ENCODE peak calls at places on chromosomes 16 and 17, in seven cellular contexts. One of them, this sample, is unnamed.

GRCh38 chr16:57061084-57061905 is 31.1 kb upstream of the CPNE2 start:
- DNase-seq in breast epithelium: no peak
- DNase-seq in esophagus squamous epithelium: no peak
- DNase-seq in testis: peak
- DNase-seq in HepG2: peak
- DNase-seq in ovary: peak
- DNase-seq in heart left ventricle: peak
- DNase-seq in this sample: no peak

GRCh38 chr17:65774787-65775186 is 213.3 kb upstream of the AXIN2 start:
- DNase-seq in HepG2: no peak
- DNase-seq in breast epithelium: no peak
- DNase-seq in esophagus squamous epithelium: no peak
- DNase-seq in testis: no peak
- DNase-seq in heart left ventricle: no peak
- DNase-seq in ovary: no peak
- DNase-seq in this sample: no peak

GRCh38 chr17:59139939-59140338 is 15.0 kb downstream of the SKA2 start:
- DNase-seq in heart left ventricle: no peak
- DNase-seq in breast epithelium: no peak
- DNase-seq in esophagus squamous epithelium: no peak
- DNase-seq in testis: no peak
- DNase-seq in HepG2: no peak
- DNase-seq in ovary: no peak
- DNase-seq in this sample: no peak

GRCh38 chr16:59593256-59593655 is 859.1 kb upstream of the GOT2 start:
- DNase-seq in esophagus squamous epithelium: no peak
- DNase-seq in HepG2: no peak
- DNase-seq in heart left ventricle: no peak
- DNase-seq in testis: no peak
- DNase-seq in breast epithelium: no peak
- DNase-seq in ovary: no peak
- DNase-seq in this sample: no peak

GRCh38 chr17:47987240-47987835 is 16.4 kb downstream of the CDK5RAP3 start:
- DNase-seq in heart left ventricle: no peak
- DNase-seq in esophagus squamous epithelium: no peak
- DNase-seq in testis: no peak
- DNase-seq in breast epithelium: no peak
- DNase-seq in HepG2: no peak
- DNase-seq in ovary: no peak
- DNase-seq in this sample: no peak

GRCh38 chr17:81258292-81258691 is 19.2 kb downstream of the NDUFAF8 start:
- DNase-seq in testis: no peak
- DNase-seq in esophagus squamous epithelium: no peak
- DNase-seq in HepG2: no peak
- DNase-seq in ovary: no peak
- DNase-seq in breast epithelium: no peak
- DNase-seq in heart left ventricle: no peak
- DNase-seq in this sample: no peak

GRCh38 chr17:80274871-80275449 is 14.3 kb downstream of the RNF213 start:
- DNase-seq in HepG2: no peak
- DNase-seq in heart left ventricle: no peak
- DNase-seq in esophagus squamous epithelium: no peak
- DNase-seq in ovary: no peak
- DNase-seq in testis: no peak
- DNase-seq in breast epithelium: no peak
- DNase-seq in this sample: no peak

GRCh38 chr17:50558955-50559614 is 1.4 kb upstream of the CACNA1G start:
- DNase-seq in testis: peak
- DNase-seq in breast epithelium: no peak
- DNase-seq in HepG2: no peak
- DNase-seq in ovary: no peak
- DNase-seq in heart left ventricle: no peak
- DNase-seq in esophagus squamous epithelium: no peak
- DNase-seq in this sample: no peak

GRCh38 chr17:43368740-43369506 is 29.9 kb upstream of the ARL4D start:
- DNase-seq in esophagus squamous epithelium: no peak
- DNase-seq in ovary: peak
- DNase-seq in HepG2: peak
- DNase-seq in heart left ventricle: peak
- DNase-seq in breast epithelium: peak
- DNase-seq in testis: peak
- DNase-seq in this sample: peak

GRCh38 chr16:17105239-17105721 is 365.5 kb downstream of the XYLT1 start:
- DNase-seq in HepG2: no peak
- DNase-seq in esophagus squamous epithelium: no peak
- DNase-seq in ovary: no peak
- DNase-seq in heart left ventricle: no peak
- DNase-seq in breast epithelium: no peak
- DNase-seq in testis: no peak
- DNase-seq in this sample: no peak

GRCh38 chr17:1473170-1473569 is 17.1 kb upstream of the CRK start:
- DNase-seq in breast epithelium: no peak
- DNase-seq in esophagus squamous epithelium: no peak
- DNase-seq in testis: no peak
- DNase-seq in HepG2: no peak
- DNase-seq in ovary: no peak
- DNase-seq in heart left ventricle: no peak
- DNase-seq in this sample: no peak

GRCh38 chr17:4950757-4951204 is at the start of gene ENO3:
- DNase-seq in esophagus squamous epithelium: no peak
- DNase-seq in testis: no peak
- DNase-seq in HepG2: peak
- DNase-seq in breast epithelium: no peak
- DNase-seq in heart left ventricle: no peak
- DNase-seq in ovary: no peak
- DNase-seq in this sample: no peak

GRCh38 chr16:67685388-67686112 is 18.9 kb downstream of the C16orf86 start:
- DNase-seq in HepG2: no peak
- DNase-seq in ovary: no peak
- DNase-seq in esophagus squamous epithelium: no peak
- DNase-seq in testis: no peak
- DNase-seq in heart left ventricle: no peak
- DNase-seq in breast epithelium: no peak
- DNase-seq in this sample: peak

GRCh38 chr17:17303847-17304490 is 796 bp downstream of the NT5M start:
- DNase-seq in ovary: no peak
- DNase-seq in HepG2: no peak
- DNase-seq in testis: no peak
- DNase-seq in esophagus squamous epithelium: no peak
- DNase-seq in breast epithelium: no peak
- DNase-seq in heart left ventricle: no peak
- DNase-seq in this sample: no peak

GRCh38 chr17:43720311-43721060 is 38.1 kb downstream of the SOST start:
- DNase-seq in testis: peak
- DNase-seq in breast epithelium: peak
- DNase-seq in HepG2: peak
- DNase-seq in ovary: peak
- DNase-seq in esophagus squamous epithelium: peak
- DNase-seq in heart left ventricle: peak
- DNase-seq in this sample: peak

DNA sequence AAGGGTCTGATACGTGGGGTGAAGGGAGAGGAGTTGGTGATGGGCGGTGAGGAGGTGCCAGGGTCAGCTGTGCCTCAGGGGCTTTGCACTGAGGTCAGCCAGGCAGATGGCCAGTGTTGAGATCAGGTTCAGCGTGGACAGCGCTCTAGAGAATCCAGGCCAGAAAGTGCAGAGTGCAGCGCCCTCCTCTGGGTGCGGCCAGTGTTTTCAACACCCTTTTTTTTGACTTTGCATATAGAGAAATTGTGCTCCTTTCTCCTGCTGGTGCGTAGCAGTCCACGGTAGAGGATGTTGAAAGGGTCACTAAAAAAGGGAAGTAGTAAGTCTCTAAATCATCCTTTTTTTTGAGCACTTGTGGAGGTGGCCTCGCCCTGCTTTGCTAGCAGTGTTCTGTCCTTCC is 53.9 kb downstream of the BANP start:
- DNase-seq in ovary: no peak
- DNase-seq in testis: no peak
- DNase-seq in HepG2: no peak
- DNase-seq in esophagus squamous epithelium: no peak
- DNase-seq in heart left ventricle: no peak
- DNase-seq in breast epithelium: no peak
- DNase-seq in this sample: no peak
- TF ChIP-seq CTCF in ovary: no peak
- TF ChIP-seq CTCF in testis: no peak
- TF ChIP-seq CTCF in HepG2: peak
- TF ChIP-seq CTCF in esophagus squamous epithelium: no peak
- TF ChIP-seq CTCF in heart left ventricle: no peak
- TF ChIP-seq CTCF in breast epithelium: no peak
- TF ChIP-seq CTCF in this sample: no peak

GRCh38 chr16:87279094-87279658 is 38.0 kb downstream of the C16orf95 start:
- DNase-seq in breast epithelium: no peak
- DNase-seq in ovary: no peak
- DNase-seq in testis: no peak
- DNase-seq in HepG2: no peak
- DNase-seq in esophagus squamous epithelium: no peak
- DNase-seq in heart left ventricle: no peak
- DNase-seq in this sample: no peak

GRCh38 chr16:87276091-87276561 is 41.1 kb downstream of the C16orf95 start:
- DNase-seq in HepG2: no peak
- DNase-seq in esophagus squamous epithelium: no peak
- DNase-seq in breast epithelium: no peak
- DNase-seq in heart left ventricle: no peak
- DNase-seq in testis: no peak
- DNase-seq in ovary: no peak
- DNase-seq in this sample: no peak

GRCh38 chr16:87274808-87275207 is 42.4 kb downstream of the C16orf95 start:
- DNase-seq in esophagus squamous epithelium: no peak
- DNase-seq in ovary: no peak
- DNase-seq in heart left ventricle: no peak
- DNase-seq in HepG2: no peak
- DNase-seq in breast epithelium: no peak
- DNase-seq in testis: no peak
- DNase-seq in this sample: no peak

GRCh38 chr16:87276926-87277325 is 40.3 kb downstream of the C16orf95 start:
- DNase-seq in ovary: no peak
- DNase-seq in testis: no peak
- DNase-seq in heart left ventricle: no peak
- DNase-seq in HepG2: no peak
- DNase-seq in breast epithelium: no peak
- DNase-seq in esophagus squamous epithelium: no peak
- DNase-seq in this sample: no peak

DNA sequence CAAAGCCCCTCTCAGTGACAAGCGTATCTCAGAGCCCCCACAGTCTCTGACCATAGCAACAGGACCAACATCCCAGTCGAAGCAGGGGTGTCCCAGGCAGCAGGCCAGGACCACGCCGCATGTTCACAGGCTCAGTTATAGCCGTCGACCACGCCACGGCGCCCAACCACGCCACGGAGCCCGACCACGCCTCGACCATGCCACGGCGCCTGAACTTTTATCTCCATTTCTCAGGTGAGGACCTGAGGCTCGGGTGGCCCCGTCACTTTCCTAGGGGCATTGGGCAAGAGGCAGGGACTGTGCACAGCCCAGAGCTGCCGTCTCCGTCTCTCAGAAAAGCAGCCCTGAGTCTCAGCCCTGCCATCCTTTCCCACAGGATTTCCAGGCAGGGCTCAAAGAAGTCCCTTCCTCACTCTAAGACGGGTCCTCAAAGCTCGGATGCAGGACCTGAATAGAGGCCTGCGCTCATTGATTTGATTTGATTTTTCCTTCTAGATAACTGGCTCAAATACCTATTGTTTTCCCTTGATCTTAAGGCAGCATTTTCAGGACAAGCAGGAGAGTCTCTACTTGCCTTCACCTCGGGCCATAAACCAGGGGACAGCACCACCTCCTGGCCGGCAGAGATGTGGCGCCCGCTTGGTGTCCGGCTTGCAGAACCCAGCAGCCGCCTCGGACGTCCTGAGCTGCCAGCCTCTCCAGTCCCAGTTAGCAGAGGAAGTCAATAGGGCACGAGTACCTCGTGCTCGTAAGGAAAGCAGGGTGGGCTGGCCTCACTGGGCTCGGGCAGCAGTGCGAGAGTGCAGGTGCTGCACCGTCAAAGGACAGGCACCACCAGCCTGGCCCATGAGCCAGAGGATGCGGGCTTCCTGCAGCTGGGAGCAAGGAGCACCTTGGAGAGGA is 38.8 kb downstream of the C16orf95 start:
- DNase-seq in ovary: peak
- DNase-seq in esophagus squamous epithelium: no peak
- DNase-seq in breast epithelium: peak
- DNase-seq in HepG2: peak
- DNase-seq in heart left ventricle: peak
- DNase-seq in testis: peak
- DNase-seq in this sample: peak
- H3K4me3 ChIP-seq in ovary: no peak
- H3K4me3 ChIP-seq in esophagus squamous epithelium: no peak
- H3K4me3 ChIP-seq in breast epithelium: no peak
- H3K4me3 ChIP-seq in HepG2: no peak
- H3K4me3 ChIP-seq in heart left ventricle: no peak
- H3K4me3 ChIP-seq in testis: no peak
- H3K4me3 ChIP-seq in this sample: no peak

DNA sequence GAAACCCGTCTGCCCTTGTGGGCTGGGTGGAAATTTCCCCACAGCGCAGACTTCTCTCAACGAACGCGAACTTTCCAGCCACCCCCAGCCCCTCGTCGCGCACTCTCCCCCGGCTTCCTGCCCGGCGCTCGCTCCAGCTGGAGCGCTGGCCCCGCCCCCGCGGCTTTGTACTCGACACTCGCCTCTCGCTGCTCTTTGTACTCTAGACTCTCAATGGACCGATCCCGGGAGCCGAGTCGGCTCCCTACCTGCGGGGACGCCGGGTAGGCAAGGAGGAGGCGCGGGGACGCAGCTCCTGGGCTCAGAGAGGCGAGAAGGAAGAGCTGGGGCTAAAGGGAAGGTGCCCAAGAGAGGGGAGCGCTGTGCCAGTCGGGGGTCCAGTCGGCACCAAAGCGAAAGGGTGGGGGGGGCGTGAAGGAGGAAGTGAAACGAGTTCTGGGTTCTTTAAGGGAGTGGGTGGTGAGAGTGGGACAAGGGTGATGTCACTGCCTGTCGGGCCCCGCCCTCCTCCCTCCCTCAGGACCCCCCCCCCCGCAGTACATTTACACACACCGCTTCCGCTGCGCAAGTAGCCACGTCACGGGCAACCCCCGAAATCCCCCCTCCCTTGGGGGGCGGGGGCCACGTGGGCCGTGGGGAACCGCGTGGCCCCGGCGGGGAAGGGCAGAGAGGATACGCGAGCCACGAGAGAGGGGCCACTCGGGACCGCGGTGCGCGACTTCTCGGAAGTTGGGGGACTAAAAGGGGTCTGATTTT is 9.7 kb downstream of the KDM6B start:
- DNase-seq in testis: peak
- DNase-seq in esophagus squamous epithelium: peak
- DNase-seq in breast epithelium: peak
- DNase-seq in ovary: peak
- DNase-seq in heart left ventricle: peak
- DNase-seq in HepG2: peak
- DNase-seq in this sample: peak
- TF ChIP-seq POLR2A in testis: no peak
- TF ChIP-seq POLR2A in esophagus squamous epithelium: peak
- TF ChIP-seq POLR2A in breast epithelium: no peak
- TF ChIP-seq POLR2A in ovary: peak
- TF ChIP-seq POLR2A in heart left ventricle: peak
- TF ChIP-seq POLR2A in HepG2: peak
- TF ChIP-seq POLR2A in this sample: peak

DNA sequence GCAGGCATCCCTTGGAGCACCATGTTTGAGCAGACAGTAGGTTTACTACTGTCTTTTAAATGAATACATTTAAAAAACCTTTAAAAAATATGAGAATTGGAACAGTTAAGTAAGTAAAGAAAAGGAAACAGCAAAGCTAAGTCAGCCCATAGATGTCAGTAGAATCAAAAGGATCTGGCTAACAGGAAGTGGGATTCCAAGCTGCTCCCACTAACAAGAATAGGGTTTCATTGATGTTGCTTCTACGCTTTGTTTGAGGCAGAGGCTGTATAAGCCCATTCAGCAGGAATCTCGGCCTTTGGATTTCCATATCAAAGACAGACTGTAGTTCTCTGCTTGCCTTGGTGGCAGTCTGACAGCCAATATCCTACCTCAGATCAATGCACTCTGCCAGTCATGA is 122.9 kb upstream of the ELAC2 start:
- DNase-seq in ovary: no peak
- DNase-seq in breast epithelium: no peak
- DNase-seq in esophagus squamous epithelium: no peak
- DNase-seq in heart left ventricle: no peak
- DNase-seq in HepG2: no peak
- DNase-seq in testis: no peak
- DNase-seq in this sample: no peak
- TF ChIP-seq CTCF in ovary: no peak
- TF ChIP-seq CTCF in breast epithelium: no peak
- TF ChIP-seq CTCF in esophagus squamous epithelium: no peak
- TF ChIP-seq CTCF in heart left ventricle: no peak
- TF ChIP-seq CTCF in HepG2: peak
- TF ChIP-seq CTCF in testis: no peak
- TF ChIP-seq CTCF in this sample: no peak